ENCODE peak calls at places on chromosomes 16 and 17, in five cellular contexts. I is stimulated activated CD8-positive, alpha-beta memory T cell treated with anti-CD3 and anti-CD28 coated beads, Interleukin-15, amount 100 ng/mL, for 1 hour; W is coronary artery; H is heart left ventricle; U is left ventricle myocardium superior. E is an unnamed sample.

GRCh38 chr16:17159616-17160015 is 311.1 kb downstream of the XYLT1 start:
- DNase-seq in I (no peak), U (no peak), H (no peak), W (no peak), E (no peak)

GRCh38 chr16:974001-974601 is 3.3 kb upstream of the LMF1 start:
- DNase-seq in I (no peak), W (no peak), U (no peak), H (no peak), E (no peak)

GRCh38 chr16:27405546-27406451 is 3.8 kb downstream of the IL21R start:
- DNase-seq in U (no peak), I (no peak), W (peak; percentile 71), H (no peak), E (no peak)

GRCh38 chr16:65660390-65660789 is 538.5 kb upstream of the CDH11 start:
- DNase-seq in I (no peak), U (no peak), H (no peak), W (no peak), E (no peak)

GRCh38 chr16:80693553-80693952 is 110.8 kb downstream of the CDYL2 start:
- DNase-seq in H (no peak), U (no peak), W (no peak), I (no peak), E (no peak)

GRCh38 chr16:61313931-61314330 is 722.3 kb downstream of the CDH8 start:
- DNase-seq in W (no peak), I (no peak), U (no peak), H (no peak), E (no peak)

GRCh38 chr17:10031102-10031501 is 126.0 kb upstream of the RCVRN start:
- DNase-seq in U (no peak), I (no peak), H (no peak), W (no peak), E (no peak)

GRCh38 chr17:2613089-2613808 is 19.8 kb downstream of the PAFAH1B1 start:
- DNase-seq in U (peak; percentile 43), I (no peak), H (no peak), W (no peak), E (no peak)

GRCh38 chr16:48592839-48593429 is 17.0 kb downstream of the N4BP1 start:
- DNase-seq in H (no peak), W (no peak), U (no peak), I (no peak), E (no peak)

GRCh38 chr16:13070268-13070667 is 168.9 kb downstream of the SHISA9 start:
- DNase-seq in I (no peak), W (no peak), U (no peak), H (no peak), E (no peak)

GRCh38 chr16:56268799-56269198 is 77.5 kb downstream of the GNAO1 start:
- DNase-seq in H (no peak), W (no peak), U (no peak), I (no peak), E (no peak)

GRCh38 chr17:8140413-8141029 is 11.7 kb downstream of the PER1 start:
- DNase-seq in I (no peak), H (no peak), U (no peak), W (no peak), E (no peak)

E was measured in CMK.